ENCODE peak calls at places on chromosome 1, in six cellular contexts. J, S, D, N, E and T are unnamed samples.

GRCh38 chr1:35264035-35264434 is 4.5 kb upstream of the ZMYM4 start:
- DNase-seq in N (no peak), S (no peak), J (no peak), E (no peak), D (no peak), T (no peak)

GRCh38 chr1:67230539-67230938 is 64.3 kb downstream of the IL23R start:
- DNase-seq in D (no peak), E (no peak), J (no peak), S (no peak), N (no peak), T (no peak)

GRCh38 chr1:150121236-150121862 is 28.4 kb upstream of the PLEKHO1 start:
- DNase-seq in J (no peak), D (no peak), S (no peak), E (no peak), N (no peak), T (no peak)

GRCh38 chr1:55870076-55870475 is 654.9 kb upstream of the USP24 start:
- DNase-seq in J (no peak), S (no peak), D (no peak), N (no peak), E (no peak), T (no peak)

GRCh38 chr1:115593365-115594259 is 48.2 kb upstream of the VANGL1 start:
- DNase-seq in S (peak; percentile 48), J (no peak), E (no peak), N (no peak), D (no peak), T (no peak)

GRCh38 chr1:183953031-183953430 is 84.5 kb downstream of the COLGALT2 start:
- DNase-seq in E (no peak), J (no peak), S (no peak), N (no peak), D (no peak), T (peak; percentile 13)

GRCh38 chr1:171801395-171801990 is 20.0 kb downstream of the METTL13 start:
- DNase-seq in D (peak; percentile 40), N (peak; percentile 91), S (no peak), J (no peak), E (no peak), T (no peak)

GRCh38 chr1:86183711-86184252 is 27.2 kb upstream of the COL24A1 start:
- DNase-seq in D (no peak), S (no peak), J (no peak), N (no peak), E (no peak), T (no peak)

GRCh38 chr1:224069138-224069537 is 44.8 kb upstream of the FBXO28 start:
- DNase-seq in N (no peak), J (no peak), E (no peak), D (no peak), S (no peak), T (no peak)

GRCh38 chr1:200346744-200347143 is 63.1 kb downstream of the ZNF281 start:
- DNase-seq in E (no peak), S (no peak), D (no peak), N (no peak), J (no peak), T (no peak)

GRCh38 chr1:89822109-89822962 is 1.5 kb downstream of the LRRC8D start:
- DNase-seq in J (no peak), D (no peak), N (peak; percentile 77), E (no peak), S (peak; percentile 51), T (no peak)

GRCh38 chr1:211579434-211580302 is 707 bp upstream of the SLC30A1 start:
- DNase-seq in D (no peak), N (peak; percentile 86), E (peak; percentile 81), S (no peak), J (peak; percentile 45), T (no peak)

GRCh38 chr1:37032660-37033354 is 1.5 kb downstream of the GRIK3 start:
- DNase-seq in E (no peak), N (peak; percentile 75), D (no peak), S (no peak), J (no peak), T (no peak)

GRCh38 chr1:115255154-115255553 is 82.9 kb downstream of the NGF start:
- DNase-seq in E (no peak), D (no peak), J (no peak), N (no peak), S (no peak), T (no peak)

GRCh38 chr1:18922319-18922726 is 20.0 kb upstream of the ALDH4A1 start:
- DNase-seq in J (peak; percentile 65), D (peak; percentile 59), N (no peak), E (peak; percentile 83), S (peak; percentile 93), T (peak; percentile 90)

GRCh38 chr1:67573481-67573880 is 111.5 kb upstream of the GADD45A start:
- DNase-seq in J (no peak), N (no peak), S (no peak), D (no peak), E (no peak), T (no peak)

GRCh38 chr1:92259350-92259749 is 39.4 kb downstream of the GLMN start:
- DNase-seq in S (no peak), J (no peak), N (no peak), E (no peak), D (no peak), T (no peak)

GRCh38 chr1:172946814-172947507 is 103.8 kb downstream of the TNFSF18 start:
- DNase-seq in S (no peak), D (no peak), E (no peak), J (no peak), N (no peak), T (no peak)

GRCh38 chr1:225870883-225871282 is 11.3 kb downstream of the TMEM63A start:
- DNase-seq in E (no peak), N (no peak), D (no peak), S (no peak), J (no peak), T (no peak)

GRCh38 chr1:246753670-246754535 is 29.7 kb downstream of the SCCPDH start:
- DNase-seq in S (peak; percentile 71), D (peak; percentile 37), N (peak; percentile 93), E (peak; percentile 55), J (no peak), T (peak; percentile 67)

GRCh38 chr1:227948493-227949260 is 945 bp upstream of the WNT9A start:
- DNase-seq in J (no peak), D (no peak), N (peak; percentile 34), S (peak; percentile 62), E (peak; percentile 14), T (no peak)

GRCh38 chr1:227946624-227947424 is 908 bp downstream of the WNT9A start:
- DNase-seq in S (peak; percentile 90), E (peak; percentile 84), D (no peak), N (peak; percentile 89), J (no peak), T (peak; percentile 78)

GRCh38 chr1:227945891-227946623 is 1.7 kb downstream of the WNT9A start:
- DNase-seq in D (no peak), J (no peak), S (peak; percentile 86), E (peak; percentile 87), N (peak; percentile 50), T (no peak)

GRCh38 chr1:227947678-227948492 is at the start of gene WNT9A:
- DNase-seq in J (no peak), S (peak; percentile 89), D (no peak), N (peak; percentile 79), E (peak; percentile 74), T (no peak)

GRCh38 chr1:227947425-227947677 is 381 bp downstream of the WNT9A start:
- DNase-seq in S (no peak), J (no peak), N (no peak), E (no peak), D (no peak), T (no peak)
- H3K4me3 ChIP-seq in S (peak overlapping the region; percentile 57), J (peak overlapping the region; percentile 74), N (peak overlapping the region; percentile 82), E (peak overlapping the region; percentile 80), D (peak overlapping the region; percentile 52), T (peak overlapping the region; percentile 48)

GRCh38 chr1:151839457-151840409 is at the start of gene C2CD4D:
- DNase-seq in S (peak; percentile 87), N (peak; percentile 89), D (no peak), E (no peak), J (no peak), T (peak; percentile 84)

GRCh38 chr1:151837841-151838490 is 1.7 kb downstream of the C2CD4D start:
- DNase-seq in D (no peak), N (peak; percentile 43), J (no peak), E (peak; percentile 41), S (peak; percentile 80), T (no peak)

GRCh38 chr1:151838491-151839412 is 868 bp downstream of the C2CD4D start:
- DNase-seq in S (no peak), J (no peak), N (peak; percentile 76), E (no peak), D (no peak), T (no peak)

GRCh38 chr1:151841141-151841540 is 1.5 kb upstream of the C2CD4D start:
- DNase-seq in S (no peak), N (no peak), D (peak; percentile 50), J (no peak), E (no peak), T (no peak)

DNA sequence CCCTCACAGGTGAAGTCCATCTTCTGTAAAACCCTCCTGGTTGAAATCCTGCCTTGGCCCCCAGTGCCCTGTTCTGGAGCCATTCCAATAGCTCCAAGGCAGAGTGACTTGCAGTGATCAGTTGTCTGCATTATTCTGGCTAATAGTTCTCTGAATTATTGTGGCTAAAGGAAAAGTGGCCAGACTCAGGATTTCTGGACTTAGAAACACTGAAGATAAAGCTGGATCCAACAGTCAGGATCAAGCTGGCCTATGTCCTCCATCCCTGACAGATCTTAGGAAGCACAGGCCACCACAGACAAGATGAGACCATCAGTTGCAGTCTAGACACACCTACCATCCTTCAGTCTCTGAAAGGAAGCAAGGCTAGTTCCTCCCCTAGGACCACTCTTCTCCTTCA is 801 bp upstream of the C2CD4D start:
- DNase-seq in N (no peak), J (no peak), E (no peak), D (no peak), S (no peak), T (no peak)
- H3K4me3 ChIP-seq in N (peak overlapping the region; percentile 84), J (no peak overlapping the region), E (no peak overlapping the region), D (no peak overlapping the region), S (no peak overlapping the region), T (peak overlapping the region; percentile 75)

DNA sequence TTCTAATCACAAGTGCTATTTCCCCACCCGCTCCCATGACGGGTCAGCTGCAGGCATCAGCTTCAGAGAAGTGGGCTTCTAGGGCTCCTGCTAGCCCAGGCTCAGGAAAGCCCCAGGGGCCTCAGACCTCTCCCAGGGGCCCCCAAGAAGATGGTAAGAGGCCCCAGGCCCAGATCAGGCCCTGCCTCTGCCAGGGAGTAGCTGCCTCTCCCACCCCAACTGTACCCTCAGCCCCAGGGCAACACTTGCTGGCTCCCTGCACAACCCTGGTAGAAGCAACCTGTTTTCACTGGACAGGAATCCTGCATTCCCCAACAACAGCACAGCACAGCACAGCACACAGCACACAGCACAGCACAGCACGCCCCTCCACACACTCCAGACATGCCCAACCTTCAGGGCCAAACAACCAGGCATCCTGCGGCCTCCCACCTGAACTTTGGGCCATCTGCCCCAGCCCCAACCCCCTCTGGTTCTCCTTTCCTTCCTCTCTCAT is 6.5 kb downstream of the BLACAT1 start:
- DNase-seq in E (no peak), N (no peak), S (no peak), D (no peak), J (no peak), T (no peak)
- H3K4me3 ChIP-seq in E (no peak overlapping the region), N (peak overlapping the region; percentile 53), S (no peak overlapping the region), D (peak overlapping the region; percentile 24), J (no peak overlapping the region), T (no peak overlapping the region)

DNA sequence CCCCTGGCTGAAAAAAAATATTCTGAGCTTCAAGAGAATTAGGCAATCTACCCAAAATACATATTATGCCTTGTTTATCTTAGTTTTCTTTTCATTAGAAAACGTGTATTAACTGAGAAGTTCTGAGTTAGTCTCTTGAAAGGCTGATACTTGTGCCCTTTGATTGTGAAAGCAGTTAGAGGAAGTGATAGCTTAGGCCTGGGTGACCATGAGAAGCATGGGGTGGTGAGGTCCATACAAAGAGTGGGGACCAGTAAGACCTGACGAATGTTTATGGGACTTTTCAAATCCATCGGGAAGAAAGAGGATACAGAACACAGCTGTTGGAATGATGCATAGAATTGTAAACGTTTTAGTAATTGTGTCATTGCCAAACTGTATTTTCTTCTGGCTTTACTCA is 259.8 kb downstream of the LMO4 start:
- DNase-seq in N (no peak), E (no peak), D (no peak), J (no peak), S (no peak), T (no peak)
- H3K4me3 ChIP-seq in N (no peak overlapping the region), E (no peak overlapping the region), D (no peak overlapping the region), J (no peak overlapping the region), S (no peak overlapping the region), T (no peak overlapping the region)